ENCODE peak calls at places on chromosomes 13 and 19, in nine cellular contexts. B is endothelial cell of umbilical vein, Y is endodermal cell, V is GM12864, K is AG04450, U is Peyer's patch, M is hepatocyte, S is H9, N is left ventricle myocardium inferior. P is an unnamed sample.

GRCh38 chr13:73158851-73159250 is 100.0 kb downstream of the KLF5 start:
- DNase-seq in V (no peak), N (no peak), B (peak; percentile 9), M (no peak), K (peak; percentile 30), U (no peak), Y (no peak), S (no peak), P (no peak)

GRCh38 chr19:3298853-3299449 is 67.4 kb upstream of the NFIC start:
- DNase-seq in K (no peak), S (no peak), M (no peak), U (no peak), N (no peak), B (no peak), V (no peak), Y (no peak), P (no peak)

GRCh38 chr13:112506046-112506445 is 81.9 kb downstream of the TUBGCP3 start:
- DNase-seq in N (no peak), U (no peak), B (no peak), S (no peak), K (no peak), V (no peak), Y (no peak), M (no peak), P (no peak)

GRCh38 chr13:25252229-25252628 is 35.1 kb downstream of the MTMR6 start:
- DNase-seq in V (no peak), N (no peak), S (no peak), M (no peak), Y (no peak), B (no peak), K (no peak), U (no peak), P (no peak)

GRCh38 chr19:30394481-30395151 is 22.4 kb downstream of the ZNF536 start:
- DNase-seq in U (no peak), K (no peak), V (no peak), S (no peak), Y (no peak), B (no peak), M (no peak), N (no peak), P (no peak)

GRCh38 chr19:54105796-54106195 is 3.1 kb downstream of the NDUFA3 start:
- DNase-seq in B (no peak), V (no peak), Y (peak; percentile 35), M (no peak), S (no peak), N (no peak), U (no peak), K (no peak), P (no peak)

GRCh38 chr19:5155586-5156210 is 184.9 kb downstream of the PTPRS start:
- DNase-seq in M (no peak), U (no peak), B (no peak), N (no peak), S (no peak), K (no peak), Y (no peak), V (no peak), P (no peak)

GRCh38 chr13:44951184-44951583 is 38.1 kb downstream of the NUFIP1 start:
- DNase-seq in S (no peak), Y (no peak), M (no peak), K (no peak), U (no peak), B (no peak), V (no peak), N (no peak), P (no peak)

GRCh38 chr13:44648392-44649117 is 72.4 kb upstream of the TSC22D1 start:
- DNase-seq in B (peak; percentile 3), M (peak; percentile 16), K (no peak), V (no peak), Y (no peak), U (no peak), S (no peak), N (no peak), P (no peak)

GRCh38 chr13:97018029-97018819 is 23.9 kb upstream of the OXGR1 start:
- DNase-seq in M (peak; percentile 70), V (peak; percentile 13), S (peak; percentile 51), K (peak; percentile 32), N (no peak), Y (peak; percentile 71), B (peak; percentile 70), U (no peak), P (no peak)

GRCh38 chr13:32961724-32962123 is 54.5 kb upstream of the KL start:
- DNase-seq in B (no peak), V (no peak), S (no peak), N (no peak), U (no peak), K (no peak), M (no peak), Y (no peak), P (no peak)

GRCh38 chr19:46076951-46077814 is 36.4 kb upstream of the IGFL4 start:
- DNase-seq in S (peak; percentile 89), K (peak; percentile 56), N (no peak), U (peak; percentile 66), B (peak; percentile 82), Y (peak; percentile 94), M (peak; percentile 91), V (no peak), P (no peak)
- TF ChIP-seq CTCF in S (peak; percentile 100), K (peak; percentile 100), N (peak; percentile 66), U (no peak), B (peak; percentile 97), Y (peak; percentile 100), M (peak; percentile 98), V (peak; percentile 60), P (peak; percentile 52)

DNA sequence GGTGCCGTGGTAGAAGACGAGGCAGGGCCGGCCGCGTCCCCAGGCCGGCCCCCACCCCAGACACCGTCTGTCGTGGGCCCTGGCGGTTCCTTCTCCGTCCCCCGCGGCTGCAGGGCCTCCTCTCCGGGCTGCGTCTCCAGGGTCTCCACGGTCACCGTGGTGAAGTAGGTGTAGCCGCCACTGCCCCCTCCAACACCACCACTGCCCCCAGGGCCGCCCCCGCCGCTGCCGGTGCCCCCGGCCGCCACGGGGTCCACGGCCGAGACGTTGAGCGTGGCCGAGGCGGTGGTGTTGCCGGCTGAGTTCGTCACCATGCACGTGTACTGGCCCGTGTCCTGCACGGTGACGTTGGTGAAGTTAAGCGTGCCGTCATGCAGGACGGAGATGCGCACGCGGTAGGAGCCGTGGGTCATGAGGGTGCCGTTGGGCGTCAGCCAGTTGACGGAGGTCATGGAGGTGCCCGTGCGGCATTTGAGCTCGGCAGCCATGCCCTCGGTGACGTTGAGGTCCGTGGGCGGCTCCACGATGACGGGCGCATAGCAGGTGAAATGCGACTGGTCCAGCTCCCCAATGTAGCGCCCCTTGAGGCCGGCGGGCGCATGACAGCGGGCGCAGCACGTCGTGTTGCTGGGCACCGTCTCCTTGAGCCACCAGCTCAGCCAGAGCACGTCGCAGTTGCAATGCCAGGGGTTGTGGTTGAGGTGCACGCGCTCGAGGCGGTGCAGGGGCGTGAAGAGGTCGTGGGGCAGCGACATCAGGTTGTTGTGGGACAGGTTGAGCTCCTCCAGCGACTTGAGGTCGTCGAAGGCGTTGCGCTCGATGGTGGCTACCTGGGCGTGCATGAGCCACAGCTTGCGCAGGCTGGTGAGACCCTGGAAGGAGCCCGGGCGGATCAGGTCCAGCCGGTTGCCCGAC is 4.6 kb upstream of the ASPDH start:
- DNase-seq in K (no peak), Y (peak; percentile 81), N (no peak), S (peak; percentile 69), B (no peak), U (no peak), M (no peak), V (no peak), P (no peak)
- TF ChIP-seq CTCF in K (no peak), Y (peak; percentile 66), N (no peak), S (peak; percentile 74), B (no peak), U (no peak), M (no peak), V (peak; percentile 22), P (no peak)

GRCh38 chr19:6952956-6953355 is 65.6 kb downstream of the ADGRE1 start:
- DNase-seq in Y (peak; percentile 42), N (no peak), S (no peak), M (no peak), K (no peak), B (no peak), V (no peak), U (no peak), P (no peak)

GRCh38 chr19:6948884-6949283 is 61.5 kb downstream of the ADGRE1 start:
- DNase-seq in U (no peak), V (no peak), K (no peak), S (no peak), N (no peak), Y (no peak), B (no peak), M (no peak), P (no peak)

GRCh38 chr19:6945733-6946132 is 58.4 kb downstream of the ADGRE1 start:
- DNase-seq in K (no peak), B (no peak), N (no peak), S (no peak), U (no peak), V (no peak), M (no peak), Y (no peak), P (no peak)

GRCh38 chr19:6947745-6948144 is 60.4 kb downstream of the ADGRE1 start:
- DNase-seq in Y (no peak), B (peak; percentile 66), K (no peak), V (peak; percentile 42), N (no peak), M (no peak), U (no peak), S (no peak), P (no peak)
- TF ChIP-seq CTCF in Y (no peak), B (no peak), K (no peak), V (no peak), N (no peak), M (no peak), U (no peak), S (no peak), P (no peak)

DNA sequence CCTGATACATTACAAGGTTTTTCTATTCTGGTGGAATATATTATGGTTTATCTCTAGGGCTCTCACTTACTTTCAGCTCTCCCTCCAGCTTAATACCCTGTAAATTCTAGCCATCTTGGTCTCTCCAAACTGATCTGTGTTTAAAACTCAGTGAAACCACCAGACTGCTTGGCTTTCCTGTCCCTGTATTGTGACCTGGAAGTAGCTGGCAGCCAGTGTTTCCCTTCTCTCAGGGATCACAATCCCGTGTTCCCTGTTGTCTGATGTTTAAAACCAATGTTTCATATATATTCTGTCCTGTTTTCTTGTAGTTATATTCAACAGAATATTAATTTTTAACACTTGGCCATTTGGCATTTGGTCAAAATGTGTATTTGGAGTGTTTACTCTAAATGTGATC is 8.0 kb downstream of the AKAP11 start:
- DNase-seq in N (no peak), V (no peak), M (no peak), S (no peak), K (no peak), Y (no peak), U (no peak), B (peak; percentile 75), P (no peak)
- TF ChIP-seq CTCF in N (no peak), V (no peak), M (no peak), S (no peak), K (no peak), Y (no peak), U (no peak), B (no peak), P (no peak)